ENCODE peak calls at places on chromosomes 16 and 17, in nine cellular contexts. One of them, this sample, is unnamed.

GRCh38 chr17:75009139-75009724 is 3.2 kb upstream of the MRPL58 start:
- DNase-seq in neural progenitor cell: no peak
- DNase-seq in A549: no peak
- DNase-seq in hepatocyte: no peak
- DNase-seq in psoas muscle: peak; percentile 23
- DNase-seq in mammary epithelial cell: no peak
- DNase-seq in brain microvascular endothelial cell: no peak
- DNase-seq in prostate gland: peak; percentile 38
- DNase-seq in IMR-90: no peak
- DNase-seq in this sample: no peak

GRCh38 chr16:81530296-81530721 is 85.7 kb downstream of the CMIP start:
- DNase-seq in neural progenitor cell: no peak
- DNase-seq in A549: no peak
- DNase-seq in hepatocyte: no peak
- DNase-seq in psoas muscle: no peak
- DNase-seq in mammary epithelial cell: peak; percentile 97
- DNase-seq in brain microvascular endothelial cell: no peak
- DNase-seq in prostate gland: peak; percentile 69
- DNase-seq in IMR-90: no peak
- DNase-seq in this sample: no peak

GRCh38 chr17:27800522-27800921 is at the start of gene NOS2:
- DNase-seq in neural progenitor cell: no peak
- DNase-seq in A549: no peak
- DNase-seq in hepatocyte: peak; percentile 62
- DNase-seq in psoas muscle: no peak
- DNase-seq in mammary epithelial cell: no peak
- DNase-seq in brain microvascular endothelial cell: no peak
- DNase-seq in prostate gland: no peak
- DNase-seq in IMR-90: no peak
- DNase-seq in this sample: no peak

GRCh38 chr16:87661561-87661960 is 59.3 kb downstream of the JPH3 start:
- DNase-seq in neural progenitor cell: peak; percentile 83
- DNase-seq in A549: peak; percentile 43
- DNase-seq in hepatocyte: peak; percentile 74
- DNase-seq in psoas muscle: no peak
- DNase-seq in mammary epithelial cell: peak; percentile 30
- DNase-seq in brain microvascular endothelial cell: peak; percentile 29
- DNase-seq in prostate gland: no peak
- DNase-seq in IMR-90: peak; percentile 43
- DNase-seq in this sample: no peak

GRCh38 chr16:1414532-1415265 is at the start of gene UNKL:
- DNase-seq in neural progenitor cell: peak; percentile 91
- DNase-seq in A549: no peak
- DNase-seq in hepatocyte: peak; percentile 89
- DNase-seq in psoas muscle: peak; percentile 90
- DNase-seq in mammary epithelial cell: no peak
- DNase-seq in brain microvascular endothelial cell: peak; percentile 13
- DNase-seq in prostate gland: peak; percentile 64
- DNase-seq in IMR-90: peak; percentile 43
- DNase-seq in this sample: peak; percentile 94

GRCh38 chr16:47511882-47512281 is 50.8 kb downstream of the PHKB start:
- DNase-seq in neural progenitor cell: no peak
- DNase-seq in A549: no peak
- DNase-seq in hepatocyte: no peak
- DNase-seq in psoas muscle: no peak
- DNase-seq in mammary epithelial cell: no peak
- DNase-seq in brain microvascular endothelial cell: peak; percentile 25
- DNase-seq in prostate gland: no peak
- DNase-seq in IMR-90: no peak
- DNase-seq in this sample: no peak

GRCh38 chr17:13509561-13509960 is 92.2 kb downstream of the HS3ST3A1 start:
- DNase-seq in neural progenitor cell: peak; percentile 77
- DNase-seq in A549: no peak
- DNase-seq in hepatocyte: peak; percentile 12
- DNase-seq in psoas muscle: no peak
- DNase-seq in mammary epithelial cell: no peak
- DNase-seq in brain microvascular endothelial cell: no peak
- DNase-seq in prostate gland: no peak
- DNase-seq in IMR-90: peak; percentile 26
- DNase-seq in this sample: no peak

GRCh38 chr17:78981010-78981888 is 1.5 kb upstream of the LGALS3BP start:
- DNase-seq in neural progenitor cell: peak; percentile 42
- DNase-seq in A549: no peak
- DNase-seq in hepatocyte: no peak
- DNase-seq in psoas muscle: no peak
- DNase-seq in mammary epithelial cell: no peak
- DNase-seq in brain microvascular endothelial cell: no peak
- DNase-seq in prostate gland: no peak
- DNase-seq in IMR-90: no peak
- DNase-seq in this sample: no peak

GRCh38 chr17:64635647-64636305 is 26.3 kb downstream of the SMURF2 start:
- DNase-seq in neural progenitor cell: no peak
- DNase-seq in A549: no peak
- DNase-seq in hepatocyte: no peak
- DNase-seq in psoas muscle: no peak
- DNase-seq in mammary epithelial cell: peak; percentile 52
- DNase-seq in brain microvascular endothelial cell: no peak
- DNase-seq in prostate gland: no peak
- DNase-seq in IMR-90: peak; percentile 88
- DNase-seq in this sample: no peak

GRCh38 chr17:36152639-36153120 is 23.8 kb downstream of the TBC1D3B start:
- DNase-seq in neural progenitor cell: no peak
- DNase-seq in A549: no peak
- DNase-seq in hepatocyte: no peak
- DNase-seq in psoas muscle: no peak
- DNase-seq in mammary epithelial cell: no peak
- DNase-seq in brain microvascular endothelial cell: no peak
- DNase-seq in prostate gland: no peak
- DNase-seq in IMR-90: no peak
- DNase-seq in this sample: no peak

GRCh38 chr17:37483311-37484039 is 6.2 kb upstream of the DUSP14 start:
- DNase-seq in neural progenitor cell: no peak
- DNase-seq in A549: no peak
- DNase-seq in hepatocyte: peak; percentile 71
- DNase-seq in psoas muscle: no peak
- DNase-seq in mammary epithelial cell: no peak
- DNase-seq in brain microvascular endothelial cell: peak; percentile 81
- DNase-seq in prostate gland: no peak
- DNase-seq in IMR-90: peak; percentile 98
- DNase-seq in this sample: no peak

DNA sequence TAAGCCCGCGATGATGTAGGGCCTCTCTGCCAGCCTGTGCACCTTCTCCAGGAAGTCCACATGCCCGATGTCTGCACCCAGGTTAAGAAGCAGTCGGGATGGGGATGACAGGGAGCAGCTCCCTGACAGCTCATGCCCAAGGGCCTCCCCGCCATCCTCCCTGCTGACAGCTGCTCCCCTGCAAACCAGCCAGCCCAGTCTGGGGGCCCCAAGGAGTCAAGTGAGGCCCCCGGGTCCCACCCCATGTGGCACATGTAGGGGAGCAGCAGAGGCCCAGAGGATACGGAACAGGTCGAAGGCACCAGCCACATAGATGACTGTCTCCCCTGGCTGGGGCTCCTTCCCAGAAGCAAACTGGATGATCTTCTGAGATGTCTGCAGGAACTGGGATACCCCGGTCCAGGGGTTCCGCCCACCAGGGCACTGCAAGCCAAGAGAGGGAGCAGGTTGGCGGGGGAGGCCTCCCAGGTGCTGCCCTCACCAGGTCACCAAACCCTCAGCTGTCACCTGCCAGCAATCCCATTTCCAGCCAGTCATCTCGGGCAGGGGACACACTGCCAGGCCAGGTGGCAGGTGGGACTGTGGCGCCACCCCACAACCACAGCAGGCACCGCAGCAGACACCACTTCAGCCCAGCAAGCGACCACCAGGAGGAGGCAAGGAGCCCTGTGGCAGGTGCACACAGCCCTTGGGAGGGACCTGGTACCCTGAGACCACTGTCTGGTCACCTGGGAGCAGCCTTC is 4.6 kb downstream of the PCYT2 start:
- DNase-seq in neural progenitor cell: no peak
- DNase-seq in A549: no peak
- DNase-seq in hepatocyte: no peak
- DNase-seq in psoas muscle: no peak
- DNase-seq in mammary epithelial cell: no peak
- DNase-seq in brain microvascular endothelial cell: no peak
- DNase-seq in prostate gland: no peak
- DNase-seq in IMR-90: no peak
- DNase-seq in this sample: no peak
- H3K27ac ChIP-seq in neural progenitor cell: no peak overlapping the region
- H3K27ac ChIP-seq in A549: no peak overlapping the region
- H3K27ac ChIP-seq in hepatocyte: no peak overlapping the region
- H3K27ac ChIP-seq in psoas muscle: peak overlapping the region; percentile 65
- H3K27ac ChIP-seq in mammary epithelial cell: no peak overlapping the region
- H3K27ac ChIP-seq in brain microvascular endothelial cell: no peak overlapping the region
- H3K27ac ChIP-seq in prostate gland: no peak overlapping the region
- H3K27ac ChIP-seq in IMR-90: no peak overlapping the region
- H3K27ac ChIP-seq in this sample: no peak overlapping the region

GRCh38 chr17:2814049-2814448 is 17.8 kb downstream of the RAP1GAP2 start:
- DNase-seq in neural progenitor cell: no peak
- DNase-seq in A549: no peak
- DNase-seq in hepatocyte: no peak
- DNase-seq in psoas muscle: no peak
- DNase-seq in mammary epithelial cell: no peak
- DNase-seq in brain microvascular endothelial cell: no peak
- DNase-seq in prostate gland: no peak
- DNase-seq in IMR-90: no peak
- DNase-seq in this sample: no peak
- H3K27ac ChIP-seq in neural progenitor cell: no peak overlapping the region
- H3K27ac ChIP-seq in A549: peak overlapping the region; percentile 5
- H3K27ac ChIP-seq in hepatocyte: no peak overlapping the region
- H3K27ac ChIP-seq in psoas muscle: no peak overlapping the region
- H3K27ac ChIP-seq in mammary epithelial cell: no peak overlapping the region
- H3K27ac ChIP-seq in brain microvascular endothelial cell: no peak overlapping the region
- H3K27ac ChIP-seq in prostate gland: no peak overlapping the region
- H3K27ac ChIP-seq in IMR-90: no peak overlapping the region
- H3K27ac ChIP-seq in this sample: no peak overlapping the region

GRCh38 chr17:31573861-31574260 is 182.4 kb downstream of the RAB11FIP4 start:
- DNase-seq in neural progenitor cell: no peak
- DNase-seq in A549: no peak
- DNase-seq in hepatocyte: no peak
- DNase-seq in psoas muscle: no peak
- DNase-seq in mammary epithelial cell: no peak
- DNase-seq in brain microvascular endothelial cell: no peak
- DNase-seq in prostate gland: no peak
- DNase-seq in IMR-90: no peak
- DNase-seq in this sample: no peak
- H3K27ac ChIP-seq in neural progenitor cell: no peak overlapping the region
- H3K27ac ChIP-seq in A549: no peak overlapping the region
- H3K27ac ChIP-seq in hepatocyte: no peak overlapping the region
- H3K27ac ChIP-seq in psoas muscle: no peak overlapping the region
- H3K27ac ChIP-seq in mammary epithelial cell: no peak overlapping the region
- H3K27ac ChIP-seq in brain microvascular endothelial cell: no peak overlapping the region
- H3K27ac ChIP-seq in prostate gland: no peak overlapping the region
- H3K27ac ChIP-seq in IMR-90: no peak overlapping the region
- H3K27ac ChIP-seq in this sample: peak overlapping the region; percentile 11

GRCh38 chr17:57467801-57468200 is 211.5 kb downstream of the MSI2 start:
- DNase-seq in neural progenitor cell: no peak
- DNase-seq in A549: no peak
- DNase-seq in hepatocyte: no peak
- DNase-seq in psoas muscle: no peak
- DNase-seq in mammary epithelial cell: no peak
- DNase-seq in brain microvascular endothelial cell: no peak
- DNase-seq in prostate gland: no peak
- DNase-seq in IMR-90: no peak
- DNase-seq in this sample: no peak

GRCh38 chr17:57470906-57471305 is 214.6 kb downstream of the MSI2 start:
- DNase-seq in neural progenitor cell: no peak
- DNase-seq in A549: no peak
- DNase-seq in hepatocyte: no peak
- DNase-seq in psoas muscle: no peak
- DNase-seq in mammary epithelial cell: no peak
- DNase-seq in brain microvascular endothelial cell: no peak
- DNase-seq in prostate gland: no peak
- DNase-seq in IMR-90: no peak
- DNase-seq in this sample: no peak

GRCh38 chr17:57468932-57469775 is 212.8 kb downstream of the MSI2 start:
- DNase-seq in neural progenitor cell: no peak
- DNase-seq in A549: no peak
- DNase-seq in hepatocyte: no peak
- DNase-seq in psoas muscle: no peak
- DNase-seq in mammary epithelial cell: no peak
- DNase-seq in brain microvascular endothelial cell: no peak
- DNase-seq in prostate gland: no peak
- DNase-seq in IMR-90: no peak
- DNase-seq in this sample: no peak

GRCh38 chr17:57475786-57476185 is 219.5 kb downstream of the MSI2 start:
- DNase-seq in neural progenitor cell: peak; percentile 48
- DNase-seq in A549: no peak
- DNase-seq in hepatocyte: no peak
- DNase-seq in psoas muscle: no peak
- DNase-seq in mammary epithelial cell: no peak
- DNase-seq in brain microvascular endothelial cell: no peak
- DNase-seq in prostate gland: no peak
- DNase-seq in IMR-90: no peak
- DNase-seq in this sample: no peak

GRCh38 chr17:57471941-57472368 is 215.6 kb downstream of the MSI2 start:
- DNase-seq in neural progenitor cell: peak; percentile 69
- DNase-seq in A549: no peak
- DNase-seq in hepatocyte: no peak
- DNase-seq in psoas muscle: no peak
- DNase-seq in mammary epithelial cell: no peak
- DNase-seq in brain microvascular endothelial cell: no peak
- DNase-seq in prostate gland: no peak
- DNase-seq in IMR-90: no peak
- DNase-seq in this sample: no peak
- H3K27ac ChIP-seq in neural progenitor cell: no peak overlapping the region
- H3K27ac ChIP-seq in A549: peak overlapping the region; percentile 16
- H3K27ac ChIP-seq in hepatocyte: no peak overlapping the region
- H3K27ac ChIP-seq in psoas muscle: no peak overlapping the region
- H3K27ac ChIP-seq in mammary epithelial cell: no peak overlapping the region
- H3K27ac ChIP-seq in brain microvascular endothelial cell: no peak overlapping the region
- H3K27ac ChIP-seq in prostate gland: no peak overlapping the region
- H3K27ac ChIP-seq in IMR-90: no peak overlapping the region
- H3K27ac ChIP-seq in this sample: no peak overlapping the region

GRCh38 chr16:397736-398332 is 835 bp downstream of the NME4 start:
- DNase-seq in neural progenitor cell: peak; percentile 91
- DNase-seq in A549: peak; percentile 86
- DNase-seq in hepatocyte: peak; percentile 89
- DNase-seq in psoas muscle: peak; percentile 91
- DNase-seq in mammary epithelial cell: no peak
- DNase-seq in brain microvascular endothelial cell: peak; percentile 50
- DNase-seq in prostate gland: peak; percentile 82
- DNase-seq in IMR-90: peak; percentile 61
- DNase-seq in this sample: peak; percentile 93

GRCh38 chr16:398551-399277 is 1.7 kb downstream of the NME4 start:
- DNase-seq in neural progenitor cell: peak; percentile 49
- DNase-seq in A549: no peak
- DNase-seq in hepatocyte: no peak
- DNase-seq in psoas muscle: no peak
- DNase-seq in mammary epithelial cell: no peak
- DNase-seq in brain microvascular endothelial cell: no peak
- DNase-seq in prostate gland: no peak
- DNase-seq in IMR-90: no peak
- DNase-seq in this sample: no peak

GRCh38 chr16:396199-396598 is 800 bp upstream of the NME4 start:
- DNase-seq in neural progenitor cell: peak; percentile 40
- DNase-seq in A549: no peak
- DNase-seq in hepatocyte: no peak
- DNase-seq in psoas muscle: no peak
- DNase-seq in mammary epithelial cell: no peak
- DNase-seq in brain microvascular endothelial cell: no peak
- DNase-seq in prostate gland: no peak
- DNase-seq in IMR-90: no peak
- DNase-seq in this sample: no peak

GRCh38 chr16:396605-397004 is 394 bp upstream of the NME4 start:
- DNase-seq in neural progenitor cell: peak; percentile 75
- DNase-seq in A549: peak; percentile 86
- DNase-seq in hepatocyte: peak; percentile 80
- DNase-seq in psoas muscle: peak; percentile 67
- DNase-seq in mammary epithelial cell: no peak
- DNase-seq in brain microvascular endothelial cell: peak; percentile 33
- DNase-seq in prostate gland: no peak
- DNase-seq in IMR-90: peak; percentile 41
- DNase-seq in this sample: no peak

GRCh38 chr16:397135-397661 is at the start of gene NME4:
- DNase-seq in neural progenitor cell: peak; percentile 77
- DNase-seq in A549: no peak
- DNase-seq in hepatocyte: peak; percentile 73
- DNase-seq in psoas muscle: no peak
- DNase-seq in mammary epithelial cell: no peak
- DNase-seq in brain microvascular endothelial cell: no peak
- DNase-seq in prostate gland: no peak
- DNase-seq in IMR-90: no peak
- DNase-seq in this sample: no peak
- H3K27ac ChIP-seq in neural progenitor cell: no peak within 1 kb of the TSS
- H3K27ac ChIP-seq in A549: peak within 1 kb of the TSS; percentile 99
- H3K27ac ChIP-seq in hepatocyte: peak within 1 kb of the TSS; percentile 87
- H3K27ac ChIP-seq in psoas muscle: peak within 1 kb of the TSS; percentile 73
- H3K27ac ChIP-seq in mammary epithelial cell: no peak within 1 kb of the TSS
- H3K27ac ChIP-seq in brain microvascular endothelial cell: peak within 1 kb of the TSS; percentile 2
- H3K27ac ChIP-seq in prostate gland: peak within 1 kb of the TSS; percentile 93
- H3K27ac ChIP-seq in IMR-90: peak within 1 kb of the TSS; percentile 51
- H3K27ac ChIP-seq in this sample: no peak within 1 kb of the TSS